ENCODE peak calls at places on chromosomes 7 and 10, in four cellular contexts. V, X, K and O are unnamed samples.

GRCh38 chr10:61832866-61833481 is 68.5 kb upstream of the ARID5B start:
- DNase-seq in K (no peak), X (peak; percentile 50), V (no peak), O (no peak)

GRCh38 chr7:150444141-150444540 is 6.3 kb upstream of the GIMAP8 start:
- DNase-seq in V (no peak), X (no peak), K (no peak), O (no peak)

GRCh38 chr10:81116201-81116600 is 578.5 kb downstream of the SH2D4B start:
- DNase-seq in X (no peak), V (no peak), K (no peak), O (no peak)

GRCh38 chr10:79054203-79055099 is 14.3 kb upstream of the ZMIZ1 start:
- DNase-seq in K (no peak), X (no peak), V (peak; percentile 41), O (no peak)

GRCh38 chr10:95513941-95514392 is 47.2 kb downstream of the SORBS1 start:
- DNase-seq in K (peak; percentile 37), X (no peak), V (no peak), O (no peak)

GRCh38 chr10:72480861-72481260 is 126.1 kb upstream of the DNAJB12 start:
- DNase-seq in X (no peak), K (no peak), V (no peak), O (no peak)

GRCh38 chr10:35335718-35336083 is 608 bp upstream of the CCNY start:
- DNase-seq in K (peak; percentile 44), V (peak; percentile 25), X (no peak), O (peak; percentile 25)

GRCh38 chr7:24732646-24733413 is 24.4 kb downstream of the GSDME start:
- DNase-seq in V (peak; percentile 55), K (peak; percentile 71), X (peak; percentile 54), O (no peak)

GRCh38 chr7:43439631-43440401 is 143.1 kb upstream of the STK17A start:
- DNase-seq in X (no peak), K (peak; percentile 67), V (peak; percentile 77), O (peak; percentile 68)

GRCh38 chr10:132394201-132394811 is 2.7 kb upstream of the PWWP2B start:
- DNase-seq in K (no peak), V (no peak), X (no peak), O (no peak)

GRCh38 chr10:132050191-132050590 is 15.6 kb upstream of the JAKMIP3 start:
- DNase-seq in K (no peak), X (no peak), V (no peak), O (no peak)

GRCh38 chr10:125797999-125798662 is 22.5 kb upstream of the MMP21 start:
- DNase-seq in K (no peak), X (no peak), V (no peak), O (no peak)

GRCh38 chr10:115094605-115095004 is 1.4 kb downstream of the ATRNL1 start:
- DNase-seq in V (no peak), K (no peak), X (no peak), O (no peak)
- H3K4me3 ChIP-seq in V (peak overlapping the region; percentile 88), K (no peak overlapping the region), X (no peak overlapping the region), O (peak overlapping the region; percentile 72)

GRCh38 chr10:103235775-103236174 is 9.9 kb upstream of the RPEL1 start:
- DNase-seq in X (no peak), K (no peak), V (no peak), O (no peak)

GRCh38 chr10:103232772-103233488 is 12.8 kb upstream of the RPEL1 start:
- DNase-seq in X (no peak), V (no peak), K (peak; percentile 79), O (no peak)

GRCh38 chr10:103241262-103242011 is 4.2 kb upstream of the RPEL1 start:
- DNase-seq in K (peak; percentile 98), X (no peak), V (peak; percentile 83), O (peak; percentile 13)

DNA sequence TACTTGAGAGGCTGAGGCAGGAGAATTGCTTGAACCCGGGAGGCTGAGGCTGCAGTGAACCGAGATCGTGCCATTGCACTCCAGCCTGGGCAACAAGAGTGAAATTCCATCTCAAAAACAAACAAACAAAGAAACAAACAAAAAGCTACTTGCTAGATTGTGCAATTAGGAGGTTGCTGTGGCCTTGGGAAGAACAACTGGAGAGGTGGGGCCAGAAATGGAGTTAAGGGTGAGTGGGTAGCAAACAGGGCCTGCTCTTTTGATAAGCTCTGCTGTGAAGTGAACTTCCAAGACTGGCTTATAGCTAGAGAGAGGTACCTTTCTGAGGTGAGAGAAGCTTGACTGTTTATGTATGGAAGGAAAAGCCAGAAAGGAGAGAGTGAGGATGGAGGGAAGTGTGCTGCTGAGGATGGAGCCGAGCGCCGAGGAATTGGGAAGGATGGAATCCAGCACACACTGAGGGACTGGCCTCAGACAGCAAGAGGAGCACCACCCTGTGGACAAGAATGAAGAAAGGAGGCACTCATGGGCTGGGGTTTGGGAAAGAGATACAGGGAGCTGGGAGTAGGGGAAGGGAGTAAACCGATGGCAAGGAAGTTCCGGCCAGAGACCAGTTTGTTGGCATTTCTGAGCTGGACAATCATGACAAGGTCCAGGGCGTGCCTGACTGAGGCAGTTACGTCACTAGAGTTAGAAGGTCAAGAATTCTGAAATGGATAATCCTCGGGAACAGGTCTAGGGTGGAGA is 7.0 kb upstream of the RPEL1 start:
- DNase-seq in K (peak; percentile 98), X (no peak), V (peak; percentile 74), O (no peak)
- TF ChIP-seq CTCF in K (peak; percentile 63), X (peak; percentile 67), V (peak; percentile 31), O (peak; percentile 27)

GRCh38 chr10:26621243-26621888 is 76.1 kb upstream of the PDSS1 start:
- DNase-seq in K (no peak), X (no peak), V (no peak), O (no peak)

GRCh38 chr10:26624017-26624416 is 73.5 kb upstream of the PDSS1 start:
- DNase-seq in K (no peak), X (no peak), V (no peak), O (no peak)

GRCh38 chr10:26621889-26622681 is 75.4 kb upstream of the PDSS1 start:
- DNase-seq in V (peak; percentile 63), K (peak; percentile 18), X (no peak), O (no peak)

GRCh38 chr10:26626066-26626465 is 71.4 kb upstream of the PDSS1 start:
- DNase-seq in X (no peak), K (no peak), V (no peak), O (no peak)

GRCh38 chr10:26622891-26623290 is 74.6 kb upstream of the PDSS1 start:
- DNase-seq in K (no peak), V (no peak), X (no peak), O (no peak)
- H3K4me3 ChIP-seq in K (peak overlapping the region; percentile 55), V (no peak overlapping the region), X (no peak overlapping the region), O (no peak overlapping the region)

DNA sequence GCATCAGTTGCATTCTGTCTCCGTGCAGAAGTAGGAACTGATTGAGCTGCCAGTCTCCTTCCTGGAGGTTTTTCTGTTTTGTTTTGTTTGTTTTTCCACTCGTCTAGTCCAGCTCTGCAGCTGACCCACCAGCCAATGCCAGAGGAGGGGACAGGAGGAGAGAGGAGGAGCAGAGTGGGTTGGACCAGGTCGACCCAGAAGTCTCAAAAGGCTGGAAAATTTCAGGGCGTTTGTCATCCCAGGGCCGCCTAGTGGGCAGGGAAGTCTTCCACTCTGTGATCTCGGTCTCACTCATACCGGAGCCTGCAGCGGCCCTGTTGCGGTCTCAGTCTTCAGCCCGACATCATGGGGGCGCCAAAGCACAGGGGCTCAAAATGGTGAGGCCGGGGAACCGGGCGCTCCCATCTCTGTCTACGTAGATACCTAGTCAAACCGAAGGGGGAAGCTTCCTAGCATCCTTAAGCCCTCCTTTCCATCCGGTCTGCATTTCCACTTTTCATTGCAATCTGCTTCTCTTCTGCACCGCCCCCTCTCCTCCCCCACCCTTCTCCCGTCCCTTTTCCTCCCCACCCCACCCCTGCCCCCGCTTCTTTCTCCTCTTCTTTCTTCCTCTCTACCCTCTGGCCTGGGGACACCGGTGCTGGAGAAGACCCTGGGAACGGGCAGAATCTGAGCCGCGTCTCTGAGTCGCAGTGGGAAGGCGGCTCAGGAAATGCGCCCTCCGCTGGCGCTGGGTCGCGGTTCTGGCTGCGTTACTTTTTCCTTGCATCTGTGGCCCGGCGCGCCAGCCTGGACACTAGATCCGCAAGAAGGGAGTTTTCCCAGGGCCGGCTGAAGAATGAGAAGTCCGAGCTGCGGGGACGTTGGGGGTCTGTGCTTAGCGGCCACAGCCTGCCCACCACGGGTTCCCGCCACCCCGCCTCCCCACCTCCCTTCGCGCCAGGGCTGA is 16.2 kb upstream of the PAX2 start:
- DNase-seq in K (peak; percentile 93), X (no peak), V (peak; percentile 64), O (peak; percentile 62)
- TF ChIP-seq CTCF in K (peak; percentile 85), X (peak; percentile 50), V (peak; percentile 40), O (peak; percentile 61)

GRCh38 chr10:48633381-48634197 is 28.7 kb upstream of the ARHGAP22 start:
- DNase-seq in X (no peak), V (no peak), K (no peak), O (no peak)
- H3K4me3 ChIP-seq in X (no peak overlapping the region), V (no peak overlapping the region), K (no peak overlapping the region), O (no peak overlapping the region)

DNA sequence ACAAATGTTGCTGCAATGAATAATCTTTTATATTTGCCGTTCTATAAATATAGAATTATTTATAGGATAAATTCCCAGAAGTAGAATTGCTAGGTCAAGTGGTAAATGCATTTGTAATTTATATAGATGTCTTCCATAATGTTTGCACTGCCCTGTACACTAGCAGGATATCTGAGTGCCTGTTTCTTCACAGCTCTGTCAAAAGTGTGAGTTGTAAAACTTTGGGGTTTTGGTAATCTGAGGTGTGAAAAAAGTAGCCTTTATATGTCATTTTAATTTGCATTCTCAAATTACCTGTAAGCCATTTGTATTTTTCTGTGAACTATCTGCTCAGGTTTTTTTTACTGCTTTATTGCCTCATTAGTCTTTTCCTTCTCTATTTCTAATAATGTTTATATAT is 271.2 kb downstream of the NEBL start:
- DNase-seq in K (no peak), V (no peak), X (no peak), O (no peak)
- TF ChIP-seq CTCF in K (no peak), V (no peak), X (no peak), O (no peak)

GRCh38 chr10:98361636-98362035 is 53.3 kb downstream of the PYROXD2 start:
- DNase-seq in X (no peak), V (no peak), K (no peak), O (no peak)

GRCh38 chr10:98363188-98363587 is 51.8 kb downstream of the PYROXD2 start:
- DNase-seq in K (no peak), V (no peak), X (no peak), O (no peak)

GRCh38 chr10:98357208-98357836 is 57.7 kb downstream of the PYROXD2 start:
- DNase-seq in K (no peak), V (no peak), X (peak; percentile 77), O (no peak)

GRCh38 chr10:98364432-98365102 is 50.4 kb downstream of the PYROXD2 start:
- DNase-seq in V (no peak), K (no peak), X (no peak), O (no peak)

GRCh38 chr10:98361131-98361633 is 53.8 kb downstream of the PYROXD2 start:
- DNase-seq in X (peak; percentile 88), V (peak; percentile 87), K (peak; percentile 13), O (no peak)
- H3K4me3 ChIP-seq in X (no peak overlapping the region), V (no peak overlapping the region), K (no peak overlapping the region), O (no peak overlapping the region)